ENCODE peak calls at places on chromosomes 1 and 21, in six cellular contexts. P is testis, Y is right lobe of liver, E is prostate gland, I is stomach, F is esophagus squamous epithelium. C is an unnamed sample.

GRCh38 chr1:90730247-90731022 is 13.3 kb upstream of the BARHL2 start:
- DNase-seq in E (no peak), P (no peak), F (no peak), I (no peak), Y (no peak), C (no peak)

GRCh38 chr21:34881894-34882371 is 167.2 kb downstream of the RUNX1 start:
- DNase-seq in Y (no peak), P (no peak), F (no peak), E (no peak), I (no peak), C (no peak)

GRCh38 chr21:33943293-33943692 is 27.7 kb upstream of the ATP5PO start:
- DNase-seq in Y (no peak), E (no peak), P (no peak), I (no peak), F (no peak), C (no peak)

GRCh38 chr21:35909456-35910178 is 150.7 kb downstream of the SETD4 start:
- DNase-seq in Y (no peak), P (no peak), I (no peak), E (no peak), F (no peak), C (no peak)

GRCh38 chr1:229428256-229428655 is 5.6 kb downstream of the ACTA1 start:
- DNase-seq in Y (no peak), F (no peak), I (no peak), E (no peak), P (no peak), C (no peak)

GRCh38 chr1:219926363-219926998 is 1.9 kb downstream of the SLC30A10 start:
- DNase-seq in Y (peak), F (no peak), E (no peak), P (no peak), I (no peak), C (no peak)

GRCh38 chr1:110672001-110672752 is 2.6 kb downstream of the KCNA3 start:
- DNase-seq in E (no peak), P (no peak), F (no peak), I (no peak), Y (no peak), C (no peak)

GRCh38 chr21:34802180-34802899 is 133.5 kb downstream of the CLIC6 start:
- DNase-seq in Y (no peak), P (no peak), E (no peak), I (no peak), F (no peak), C (no peak)

GRCh38 chr1:93345633-93346471 is at the start of gene DR1:
- DNase-seq in P (peak), Y (peak), F (peak), I (peak), E (peak), C (peak)

GRCh38 chr1:221712776-221713431 is 29.0 kb downstream of the DUSP10 start:
- DNase-seq in P (no peak), I (peak), E (no peak), Y (no peak), F (no peak), C (no peak)

GRCh38 chr1:205576805-205577761 is 54.7 kb downstream of the ELK4 start:
- DNase-seq in P (no peak), Y (no peak), E (no peak), I (peak), F (no peak), C (no peak)

GRCh38 chr1:74246266-74246665 is 11.1 kb downstream of the TNNI3K start:
- DNase-seq in F (no peak), E (no peak), I (no peak), P (no peak), Y (no peak), C (no peak)

GRCh38 chr1:165633624-165634023 is 2.6 kb downstream of the MGST3 start:
- DNase-seq in E (no peak), P (no peak), I (no peak), Y (no peak), F (no peak), C (no peak)

GRCh38 chr1:244224487-244225430 is 173.7 kb downstream of the ZBTB18 start:
- DNase-seq in Y (no peak), E (no peak), P (peak), I (peak), F (no peak), C (no peak)

GRCh38 chr1:67713071-67713806 is 28.2 kb downstream of the GADD45A start:
- DNase-seq in P (no peak), I (peak), F (no peak), Y (no peak), E (no peak), C (no peak)

GRCh38 chr1:156847591-156848460 is 11.1 kb downstream of the INSRR start:
- DNase-seq in P (no peak), Y (peak), F (no peak), E (no peak), I (no peak), C (no peak)

GRCh38 chr1:246187834-246188372 is 319.2 kb downstream of the SMYD3 start:
- DNase-seq in Y (no peak), P (no peak), F (no peak), E (no peak), I (no peak), C (no peak)

GRCh38 chr21:14453339-14453738 is 70.4 kb upstream of the HSPA13 start:
- DNase-seq in P (no peak), Y (no peak), E (no peak), I (no peak), F (no peak), C (no peak)

GRCh38 chr1:109151146-109151545 is 37.2 kb downstream of the ELAPOR1 start:
- DNase-seq in Y (no peak), P (peak), F (no peak), I (peak), E (peak), C (no peak)

GRCh38 chr1:231272880-231273279 is 31.9 kb downstream of the GNPAT start:
- DNase-seq in F (no peak), I (no peak), P (no peak), Y (no peak), E (no peak), C (no peak)

GRCh38 chr1:85460555-85461088 is 4.3 kb downstream of the DDAH1 start:
- DNase-seq in P (no peak), Y (no peak), E (peak), I (peak), F (no peak), C (no peak)

GRCh38 chr1:94863919-94864318 is 43.8 kb downstream of the SLC44A3 start:
- DNase-seq in I (peak), E (peak), P (peak), Y (no peak), F (no peak), C (peak)

GRCh38 chr1:27113861-27114260 is 41.1 kb downstream of the SLC9A1 start:
- DNase-seq in Y (no peak), P (no peak), E (no peak), I (no peak), F (no peak), C (no peak)

GRCh38 chr21:14543983-14544382 is 2.1 kb downstream of the SAMSN1 start:
- DNase-seq in Y (no peak), P (no peak), E (no peak), I (no peak), F (no peak), C (no peak)

GRCh38 chr1:234533034-234533571 is 54.1 kb upstream of the TARBP1 start:
- DNase-seq in Y (no peak), F (no peak), P (peak), E (no peak), I (no peak), C (peak)

GRCh38 chr1:3015269-3015635 is 6.0 kb upstream of the ACTRT2 start:
- DNase-seq in Y (no peak), E (no peak), F (no peak), I (no peak), P (peak), C (no peak)

GRCh38 chr21:35697321-35697808 is 363.0 kb downstream of the SETD4 start:
- DNase-seq in I (peak), Y (peak), E (no peak), F (no peak), P (peak), C (peak)

GRCh38 chr1:242856289-242856688 is 331.8 kb upstream of the PLD5 start:
- DNase-seq in F (no peak), P (no peak), I (no peak), Y (no peak), E (no peak), C (no peak)
- TF ChIP-seq POLR2A in F (no peak), P (no peak), I (no peak), Y (no peak), E (no peak), C (no peak)

GRCh38 chr1:160548960-160549664 is 26.1 kb upstream of the SLAMF6 start:
- DNase-seq in F (no peak), I (no peak), P (no peak), E (no peak), Y (no peak), C (no peak)
- TF ChIP-seq POLR2A in F (no peak), I (no peak), P (no peak), E (no peak), Y (no peak), C (no peak)

DNA sequence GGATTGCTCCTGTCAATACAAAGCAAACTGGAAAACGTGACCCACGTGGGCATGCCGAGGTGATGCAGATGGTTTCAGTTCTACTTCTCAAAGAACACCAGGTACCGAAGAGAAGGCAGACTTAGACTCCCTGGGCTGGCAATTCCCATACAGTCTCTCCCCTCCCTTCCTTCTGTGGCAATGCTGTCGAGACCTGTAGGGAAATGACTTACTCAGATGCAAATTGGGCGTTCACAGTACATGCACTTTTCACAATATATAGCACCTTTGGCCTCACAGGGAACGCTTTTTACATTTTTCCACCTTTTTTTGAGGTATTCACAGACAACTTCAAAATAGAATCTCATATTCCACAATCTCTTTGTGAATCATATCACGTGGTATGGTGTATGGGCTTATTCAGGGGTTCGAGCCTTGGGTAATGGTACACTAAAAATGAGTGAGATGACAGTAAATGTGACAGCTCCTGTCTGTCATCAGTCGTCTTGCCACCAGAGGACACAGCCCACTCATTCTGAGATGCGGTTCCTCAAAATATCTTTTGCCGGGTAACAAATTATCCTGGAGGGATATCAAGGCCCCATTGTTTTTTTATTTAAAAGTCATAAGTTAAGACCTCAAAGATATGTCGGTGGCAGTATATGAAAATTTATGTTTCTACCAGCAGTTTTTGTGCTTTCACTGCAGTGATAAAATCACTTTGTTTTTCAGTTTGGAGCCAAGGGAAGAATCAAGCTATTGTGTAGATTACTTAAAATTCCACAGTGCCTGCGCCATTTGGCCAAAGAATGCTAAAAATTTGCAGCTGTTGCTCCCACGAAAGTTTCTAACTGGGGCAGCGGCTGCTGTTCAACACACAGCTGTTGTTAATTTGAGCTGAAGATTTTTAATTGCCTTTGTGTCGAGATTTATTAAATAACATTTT is 168.4 kb downstream of the ZZZ3 start:
- DNase-seq in Y (no peak), P (peak), F (no peak), E (no peak), I (no peak), C (peak)
- TF ChIP-seq POLR2A in Y (no peak), P (no peak), F (no peak), E (no peak), I (no peak), C (no peak)

GRCh38 chr1:226677121-226678020 is 61.7 kb downstream of the ITPKB start:
- DNase-seq in Y (no peak), I (peak), P (peak), F (peak), E (peak), C (peak)
- TF ChIP-seq POLR2A in Y (no peak), I (no peak), P (no peak), F (no peak), E (no peak), C (peak)

DNA sequence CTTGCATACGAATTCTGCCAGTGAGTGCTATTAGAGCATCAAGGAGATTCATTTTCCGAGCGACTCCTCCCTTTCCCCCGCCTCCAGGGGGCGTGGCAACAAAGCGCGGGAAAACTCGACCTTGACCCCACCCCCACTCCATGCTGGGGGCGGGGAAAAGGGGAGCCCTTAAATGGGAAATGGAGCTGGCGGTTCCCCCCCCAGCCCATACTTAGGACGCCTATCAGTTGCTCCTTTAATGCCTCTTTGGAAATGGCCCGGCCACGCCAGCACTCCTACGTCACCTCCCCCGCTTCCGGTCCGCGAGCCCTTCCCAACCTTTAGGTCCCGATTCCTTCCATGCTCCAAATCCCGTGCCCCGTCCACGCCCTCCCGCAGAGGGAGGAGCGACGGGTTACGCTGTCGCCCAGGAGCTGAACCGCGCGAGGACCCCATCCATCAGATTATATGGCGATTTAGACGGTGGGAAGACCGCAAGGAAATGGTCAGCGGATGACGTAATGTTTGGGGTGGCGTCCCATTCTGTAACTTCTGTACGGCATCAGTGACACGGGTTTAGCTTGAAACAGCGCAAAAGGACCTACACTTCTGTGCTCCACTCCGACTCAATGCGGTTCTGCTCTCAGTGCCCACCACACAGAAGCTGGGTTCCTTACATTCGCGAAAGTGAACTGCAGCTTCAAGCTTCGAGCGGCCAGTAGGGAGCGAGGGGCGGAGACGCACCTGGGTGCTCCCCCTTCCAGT is 702 bp upstream of the ZNF687 start:
- DNase-seq in E (peak), P (peak), F (peak), Y (peak), I (peak), C (peak)
- TF ChIP-seq POLR2A in E (peak), P (no peak), F (no peak), Y (peak), I (no peak), C (peak)

DNA sequence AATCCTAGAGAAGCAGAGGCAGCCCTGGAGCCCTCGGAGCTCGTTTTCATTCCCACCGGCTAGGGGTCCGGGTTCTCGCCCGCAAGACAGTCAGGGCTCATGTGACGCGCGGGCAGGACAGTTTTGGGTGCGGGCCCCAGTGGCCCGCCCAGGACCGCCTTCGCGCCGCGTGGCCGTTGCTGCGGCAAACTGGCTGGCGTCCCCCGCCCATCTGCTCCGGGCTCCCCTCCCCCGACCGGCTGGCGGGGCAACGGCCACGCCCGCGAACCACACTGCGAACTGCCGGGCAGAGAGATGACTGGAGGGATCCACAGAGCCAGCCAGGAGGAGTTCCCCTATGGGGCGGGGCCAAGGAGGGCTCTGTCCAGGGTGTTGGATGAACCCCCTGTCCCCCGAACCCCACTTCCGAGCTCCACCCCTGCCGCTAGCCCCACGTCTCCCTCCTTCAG is 899 bp upstream of the HES2 start:
- DNase-seq in F (no peak), I (no peak), P (no peak), E (no peak), Y (no peak), C (no peak)
- TF ChIP-seq POLR2A in F (no peak), I (no peak), P (no peak), E (no peak), Y (no peak), C (no peak)

C was measured in uterus.